ENCODE peak calls at places on chromosomes 4 and X, in four cellular contexts. One of them, this sample, is unnamed.

GRCh38 chr4:88807499-88807898 is 109.9 kb upstream of the NAP1L5 start:
- DNase-seq in K562: no peak
- DNase-seq in GM12878: no peak
- DNase-seq in HCT116: no peak
- DNase-seq in this sample: no peak

GRCh38 chrX:108468486-108468885 is 28.8 kb downstream of the COL4A5 start:
- DNase-seq in GM12878: no peak
- DNase-seq in HCT116: no peak
- DNase-seq in K562: no peak
- DNase-seq in this sample: no peak

GRCh38 chr4:150569384-150569987 is 12.5 kb upstream of the MAB21L2 start:
- DNase-seq in K562: no peak
- DNase-seq in HCT116: no peak
- DNase-seq in GM12878: no peak
- DNase-seq in this sample: no peak

GRCh38 chr4:134546279-134546678 is 344.7 kb upstream of the PABPC4L start:
- DNase-seq in K562: no peak
- DNase-seq in GM12878: no peak
- DNase-seq in HCT116: no peak
- DNase-seq in this sample: no peak

GRCh38 chr4:87133183-87133582 is 87.2 kb downstream of the KLHL8 start:
- DNase-seq in HCT116: no peak
- DNase-seq in K562: no peak
- DNase-seq in GM12878: no peak
- DNase-seq in this sample: no peak

GRCh38 chr4:107592518-107592917 is 127.5 kb downstream of the PAPSS1 start:
- DNase-seq in HCT116: no peak
- DNase-seq in GM12878: no peak
- DNase-seq in K562: no peak
- DNase-seq in this sample: no peak

GRCh38 chr4:76745264-76745663 is 152.7 kb downstream of the SOWAHB start:
- DNase-seq in HCT116: no peak
- DNase-seq in GM12878: no peak
- DNase-seq in K562: no peak
- DNase-seq in this sample: no peak

GRCh38 chr4:51831133-51831532 is 11.8 kb upstream of the DCUN1D4 start:
- DNase-seq in GM12878: no peak
- DNase-seq in K562: no peak
- DNase-seq in HCT116: peak
- DNase-seq in this sample: no peak

GRCh38 chr4:13921805-13922204 is 294.3 kb upstream of the BOD1L1 start:
- DNase-seq in GM12878: no peak
- DNase-seq in HCT116: no peak
- DNase-seq in K562: no peak
- DNase-seq in this sample: no peak

GRCh38 chr4:185127021-185127925 is 15.8 kb upstream of the SLC25A4 start:
- DNase-seq in HCT116: no peak
- DNase-seq in K562: no peak
- DNase-seq in GM12878: no peak
- DNase-seq in this sample: no peak

GRCh38 chrX:64976673-64977040 is 407 bp upstream of the ZC4H2 start:
- DNase-seq in HCT116: no peak
- DNase-seq in GM12878: no peak
- DNase-seq in K562: no peak
- DNase-seq in this sample: no peak

GRCh38 chrX:110317079-110317819 is 636 bp downstream of the AMMECR1 start:
- DNase-seq in HCT116: no peak
- DNase-seq in GM12878: no peak
- DNase-seq in K562: no peak
- DNase-seq in this sample: no peak

GRCh38 chr4:26076000-26076587 is 162.1 kb downstream of the SMIM20 start:
- DNase-seq in K562: no peak
- DNase-seq in HCT116: no peak
- DNase-seq in GM12878: peak
- DNase-seq in this sample: no peak
- TF ChIP-seq YY1 in K562: no peak
- TF ChIP-seq YY1 in HCT116: no peak
- TF ChIP-seq YY1 in GM12878: peak
- TF ChIP-seq YY1 in this sample: no peak

GRCh38 chrX:37787353-37787869 is 7.6 kb downstream of the CYBB start:
- DNase-seq in HCT116: no peak
- DNase-seq in GM12878: no peak
- DNase-seq in K562: no peak
- DNase-seq in this sample: no peak

GRCh38 chrX:37783284-37783683 is 3.4 kb downstream of the CYBB start:
- DNase-seq in GM12878: no peak
- DNase-seq in HCT116: no peak
- DNase-seq in K562: no peak
- DNase-seq in this sample: no peak

GRCh38 chrX:37781808-37782207 is 1.9 kb downstream of the CYBB start:
- DNase-seq in K562: no peak
- DNase-seq in GM12878: no peak
- DNase-seq in HCT116: no peak
- DNase-seq in this sample: no peak

GRCh38 chrX:37785569-37785968 is 5.7 kb downstream of the CYBB start:
- DNase-seq in K562: no peak
- DNase-seq in GM12878: no peak
- DNase-seq in HCT116: no peak
- DNase-seq in this sample: no peak

GRCh38 chrX:37786666-37787337 is 6.9 kb downstream of the CYBB start:
- DNase-seq in K562: no peak
- DNase-seq in GM12878: peak
- DNase-seq in HCT116: no peak
- DNase-seq in this sample: no peak
- H3K9ac ChIP-seq in K562: no peak
- H3K9ac ChIP-seq in GM12878: peak
- H3K9ac ChIP-seq in HCT116: no peak
- H3K9ac ChIP-seq in this sample: no peak

GRCh38 chr4:25842229-25842840 is 20.5 kb downstream of the SEL1L3 start:
- DNase-seq in HCT116: no peak
- DNase-seq in GM12878: peak
- DNase-seq in K562: no peak
- DNase-seq in this sample: no peak
- H3K4me3 ChIP-seq in HCT116: no peak
- H3K4me3 ChIP-seq in GM12878: no peak
- H3K4me3 ChIP-seq in K562: no peak
- H3K4me3 ChIP-seq in this sample: no peak

GRCh38 chr4:141802324-141802723 is 165.9 kb downstream of the IL15 start:
- DNase-seq in HCT116: no peak
- DNase-seq in GM12878: no peak
- DNase-seq in K562: no peak
- DNase-seq in this sample: no peak
- TF ChIP-seq YY1 in HCT116: no peak
- TF ChIP-seq YY1 in GM12878: no peak
- TF ChIP-seq YY1 in K562: no peak
- TF ChIP-seq YY1 in this sample: no peak

DNA sequence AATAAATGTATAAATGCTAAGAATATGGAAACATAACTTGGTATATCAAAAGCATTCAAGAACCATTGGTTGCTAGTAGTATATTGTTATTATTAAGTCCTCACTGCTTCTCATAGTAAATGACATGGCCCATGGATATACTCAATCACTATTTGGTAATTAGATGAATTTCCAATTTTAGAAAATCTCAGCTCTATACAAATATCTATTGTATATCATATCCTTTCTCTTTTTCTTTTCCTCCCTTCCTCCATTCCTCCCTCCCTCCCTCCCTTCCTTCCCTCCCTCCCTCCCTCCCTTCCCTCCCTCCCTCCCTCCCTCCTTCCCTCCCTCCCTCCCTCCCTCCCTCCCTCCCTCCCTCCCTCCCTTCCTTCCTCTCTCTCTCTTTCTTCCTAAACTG is 514.4 kb upstream of the LCORL start:
- DNase-seq in HCT116: no peak
- DNase-seq in GM12878: no peak
- DNase-seq in K562: no peak
- DNase-seq in this sample: no peak
- H3K9ac ChIP-seq in HCT116: no peak
- H3K9ac ChIP-seq in GM12878: no peak
- H3K9ac ChIP-seq in K562: no peak
- H3K9ac ChIP-seq in this sample: no peak

DNA sequence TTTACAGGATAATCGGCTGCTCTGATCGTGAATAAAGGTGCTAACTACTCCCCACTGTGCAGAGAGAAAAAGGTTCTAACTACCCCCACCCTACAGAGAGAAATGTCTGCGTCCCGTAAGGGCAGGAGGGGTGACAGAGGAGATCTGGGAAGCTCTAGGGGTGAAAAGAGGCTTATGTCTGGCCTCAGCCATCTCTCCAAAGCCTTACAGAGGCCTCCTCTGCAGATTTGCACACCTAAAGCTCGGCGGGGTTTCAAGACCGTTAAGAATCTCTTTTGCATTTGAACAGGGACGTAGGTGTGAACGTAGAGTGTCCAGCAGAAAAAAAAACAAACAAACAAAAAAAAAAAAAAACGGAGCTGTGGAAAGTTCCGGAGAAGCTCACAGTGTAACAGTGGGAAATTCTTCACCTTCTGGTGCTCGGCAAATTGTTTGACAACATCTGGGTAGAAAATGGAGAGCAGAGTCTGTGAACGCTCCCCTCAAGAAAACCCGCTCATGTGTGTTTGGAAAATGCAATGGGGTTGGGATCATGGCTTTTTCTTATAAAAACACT is 161.0 kb downstream of the SHOX start:
- DNase-seq in HCT116: no peak
- DNase-seq in GM12878: no peak
- DNase-seq in K562: no peak
- DNase-seq in this sample: peak
- H3K4me3 ChIP-seq in HCT116: no peak
- H3K4me3 ChIP-seq in GM12878: no peak
- H3K4me3 ChIP-seq in K562: no peak
- H3K4me3 ChIP-seq in this sample: no peak

GRCh38 chrX:48616575-48616974 is 19.3 kb downstream of the WDR13 start:
- DNase-seq in GM12878: no peak
- DNase-seq in K562: no peak
- DNase-seq in HCT116: no peak
- DNase-seq in this sample: no peak
- TF ChIP-seq YY1 in GM12878: no peak
- TF ChIP-seq YY1 in K562: no peak
- TF ChIP-seq YY1 in HCT116: no peak
- TF ChIP-seq YY1 in this sample: no peak

GRCh38 chrX:146355440-146355839 is 454.1 kb upstream of the CXorf51B start:
- DNase-seq in GM12878: no peak
- DNase-seq in HCT116: no peak
- DNase-seq in K562: no peak
- DNase-seq in this sample: no peak
- H3K9ac ChIP-seq in GM12878: no peak
- H3K9ac ChIP-seq in HCT116: no peak
- H3K9ac ChIP-seq in K562: no peak
- H3K9ac ChIP-seq in this sample: no peak

GRCh38 chrX:49878128-49878833 is 1.0 kb upstream of the USP27X start:
- DNase-seq in HCT116: no peak
- DNase-seq in GM12878: no peak
- DNase-seq in K562: peak
- DNase-seq in this sample: no peak
- H3K4me3 ChIP-seq in HCT116: peak
- H3K4me3 ChIP-seq in GM12878: no peak
- H3K4me3 ChIP-seq in K562: peak
- H3K4me3 ChIP-seq in this sample: peak

GRCh38 chr4:26909369-26909768 is 48.7 kb downstream of the STIM2 start:
- DNase-seq in GM12878: no peak
- DNase-seq in HCT116: no peak
- DNase-seq in K562: no peak
- DNase-seq in this sample: no peak

GRCh38 chr4:26912810-26913209 is 52.2 kb downstream of the STIM2 start:
- DNase-seq in GM12878: no peak
- DNase-seq in HCT116: no peak
- DNase-seq in K562: no peak
- DNase-seq in this sample: no peak

GRCh38 chr4:26907731-26908599 is 47.3 kb downstream of the STIM2 start:
- DNase-seq in K562: no peak
- DNase-seq in HCT116: no peak
- DNase-seq in GM12878: no peak
- DNase-seq in this sample: no peak

GRCh38 chr4:26912069-26912468 is 51.4 kb downstream of the STIM2 start:
- DNase-seq in K562: no peak
- DNase-seq in GM12878: no peak
- DNase-seq in HCT116: no peak
- DNase-seq in this sample: no peak

DNA sequence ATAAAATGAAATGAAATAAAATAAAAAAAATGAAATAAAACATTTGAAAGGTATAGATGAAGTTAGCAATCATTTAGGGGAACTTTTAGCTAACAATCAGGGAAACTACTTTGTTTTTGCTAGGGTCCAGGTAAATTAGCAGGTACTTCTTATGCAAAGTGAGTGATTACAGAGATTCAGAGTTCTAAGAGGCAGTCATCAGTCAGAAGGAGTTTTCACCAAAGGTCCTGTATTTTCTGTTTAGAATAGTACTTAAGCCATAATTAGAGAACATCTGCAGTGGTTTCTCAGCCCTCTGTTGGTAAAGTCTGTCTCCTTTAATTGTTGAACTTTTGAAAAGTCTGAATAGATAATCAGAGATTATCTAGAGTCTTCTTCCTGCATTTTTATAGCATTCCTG is 50.6 kb downstream of the STIM2 start:
- DNase-seq in GM12878: no peak
- DNase-seq in HCT116: no peak
- DNase-seq in K562: no peak
- DNase-seq in this sample: peak
- TF ChIP-seq YY1 in GM12878: no peak
- TF ChIP-seq YY1 in HCT116: no peak
- TF ChIP-seq YY1 in K562: no peak
- TF ChIP-seq YY1 in this sample: no peak